ENCODE peak calls at places on chromosomes 16 and 17, in ten cellular contexts. D is body of pancreas; Q is CD4-positive, alpha-beta memory T cell; C is heart left ventricle; G is cardiac muscle cell; B is Caco-2; E is transverse colon; I is thoracic aorta; P is left lung; Y is uterus. V is an unnamed sample.
A peak's percentile ranks its signal among the peaks of the same experiment; 100 is the strongest.

GRCh38 chr17:29127840-29128239 is 52.4 kb downstream of the MYO18A start:
- DNase-seq in Y (no peak), C (no peak), P (no peak), E (no peak), D (no peak), I (no peak), B (no peak), G (no peak), Q (no peak), V (no peak)

GRCh38 chr16:67948015-67948414 is 4.1 kb upstream of the LCAT start:
- DNase-seq in P (no peak), D (no peak), E (no peak), B (no peak), Y (no peak), C (no peak), Q (no peak), I (no peak), G (no peak), V (peak; percentile 17)

GRCh38 chr17:5422505-5422904 is 2.5 kb downstream of the RPAIN start:
- DNase-seq in E (no peak), P (no peak), G (no peak), C (no peak), Y (no peak), D (no peak), Q (no peak), B (no peak), I (no peak), V (peak; percentile 85)

GRCh38 chr16:19410435-19411153 is 7.1 kb upstream of the TMC5 start:
- DNase-seq in B (peak; percentile 52), D (peak; percentile 46), E (peak; percentile 77), G (peak; percentile 64), P (peak; percentile 37), Y (no peak), Q (no peak), C (peak; percentile 26), I (no peak), V (peak; percentile 53)

GRCh38 chr16:47198180-47198575 is 54.4 kb upstream of the NETO2 start:
- DNase-seq in E (no peak), Y (no peak), B (no peak), P (no peak), I (no peak), Q (no peak), C (no peak), D (no peak), G (no peak), V (peak; percentile 8)

GRCh38 chr16:17414421-17414820 is 56.3 kb downstream of the XYLT1 start:
- DNase-seq in P (no peak), Q (no peak), C (no peak), I (no peak), B (no peak), D (no peak), Y (no peak), E (peak; percentile 14), G (no peak), V (no peak)

GRCh38 chr16:30997000-30997886 is 12.2 kb downstream of the HSD3B7 start:
- DNase-seq in I (peak; percentile 45), C (peak; percentile 85), Q (peak; percentile 65), D (peak; percentile 83), P (peak; percentile 87), Y (peak; percentile 89), B (peak; percentile 76), G (peak; percentile 68), E (peak; percentile 87), V (peak; percentile 68)

GRCh38 chr16:24771132-24771778 is 41.8 kb downstream of the TNRC6A start:
- DNase-seq in B (no peak), P (no peak), D (no peak), I (no peak), Y (no peak), E (no peak), C (no peak), Q (no peak), G (no peak), V (peak; percentile 20)

GRCh38 chr17:57852041-57852954 is 2.5 kb upstream of the MRPS23 start:
- DNase-seq in B (no peak), G (peak; percentile 39), C (no peak), D (no peak), Y (no peak), E (no peak), P (no peak), Q (no peak), I (no peak), V (no peak)

GRCh38 chr17:50961282-50962220 is 95.4 kb upstream of the TOB1 start:
- DNase-seq in Q (no peak), G (no peak), P (no peak), Y (no peak), C (no peak), B (peak; percentile 46), E (no peak), D (no peak), I (no peak), V (no peak)

GRCh38 chr17:47287639-47288038 is 34.0 kb downstream of the ITGB3 start:
- DNase-seq in E (no peak), P (no peak), I (no peak), C (no peak), Y (no peak), Q (no peak), B (no peak), G (no peak), D (no peak), V (no peak)

GRCh38 chr17:61809816-61810392 is 53.4 kb downstream of the BRIP1 start:
- DNase-seq in D (no peak), I (no peak), G (no peak), Q (no peak), B (no peak), P (no peak), Y (no peak), C (no peak), E (no peak), V (peak; percentile 73)

GRCh38 chr17:17354560-17355357 is 51.6 kb downstream of the NT5M start:
- DNase-seq in E (peak; percentile 68), B (peak; percentile 83), C (peak; percentile 64), G (peak; percentile 85), Y (peak; percentile 64), P (peak; percentile 66), Q (peak; percentile 71), I (peak; percentile 19), D (peak; percentile 71), V (peak; percentile 86)

GRCh38 chr17:82230627-82231311 is 1.9 kb downstream of the SLC16A3 start:
- DNase-seq in B (no peak), D (peak; percentile 72), I (no peak), E (peak; percentile 92), G (peak; percentile 88), Y (peak; percentile 82), P (peak; percentile 91), C (peak; percentile 91), Q (peak; percentile 42), V (peak; percentile 85)

GRCh38 chr16:81601601-81602251 is 157.1 kb downstream of the CMIP start:
- DNase-seq in Y (no peak), I (no peak), Q (no peak), G (no peak), E (no peak), B (no peak), D (no peak), P (no peak), C (no peak), V (peak; percentile 35)

GRCh38 chr16:6105115-6105514 is 1007.5 kb upstream of the EEF2KMT start:
- DNase-seq in B (no peak), Y (no peak), C (no peak), I (no peak), P (no peak), G (no peak), E (no peak), Q (no peak), D (no peak), V (no peak)

GRCh38 chr16:15864939-15865338 is 8.1 kb upstream of the MYH11 start:
- DNase-seq in C (no peak), E (no peak), Q (no peak), P (no peak), D (no peak), B (no peak), I (no peak), G (no peak), Y (no peak), V (no peak)

GRCh38 chr16:69199382-69199781 is 12.4 kb downstream of the SNTB2 start:
- DNase-seq in I (no peak), G (no peak), E (no peak), Y (peak; percentile 89), Q (no peak), D (no peak), C (no peak), B (no peak), P (peak; percentile 45), V (peak; percentile 64)

GRCh38 chr17:22694362-22695227 is 1002.3 kb downstream of the KCNJ18 start:
- DNase-seq in B (no peak), Q (no peak), C (no peak), G (no peak), E (no peak), P (no peak), I (no peak), D (no peak), Y (no peak), V (no peak)

GRCh38 chr16:85615852-85616607 is 2.9 kb downstream of the GSE1 start:
- DNase-seq in P (peak; percentile 87), C (peak; percentile 77), Q (peak; percentile 74), I (no peak), G (peak; percentile 87), D (peak; percentile 84), B (peak; percentile 71), Y (peak; percentile 62), E (peak; percentile 83), V (peak; percentile 70)
- H3K4me3 ChIP-seq in P (peak overlapping the region; percentile 63), C (peak overlapping the region; percentile 69), Q (no peak overlapping the region), I (peak overlapping the region; percentile 35), G (no peak overlapping the region), D (no peak overlapping the region), B (no peak overlapping the region), Y (no peak overlapping the region), E (peak overlapping the region; percentile 62), V (peak overlapping the region; percentile 87)

GRCh38 chr17:19387921-19388521 is 1.0 kb upstream of the MFAP4 start:
- DNase-seq in Q (no peak), P (peak; percentile 31), C (no peak), D (peak; percentile 26), G (no peak), B (no peak), E (no peak), Y (no peak), I (no peak), V (peak; percentile 39)
- H3K4me1 ChIP-seq in Q (no peaks in the 10 kb centered on the region), P (peaks cover 62% of the 10 kb centered on the region), C (peaks cover 67% of the 10 kb centered on the region), D (no peaks in the 10 kb centered on the region), G (peaks cover 22% of the 10 kb centered on the region), B (peaks cover 16% of the 10 kb centered on the region), E (peaks cover 44% of the 10 kb centered on the region), Y (peaks cover 30% of the 10 kb centered on the region), I (peaks cover 63% of the 10 kb centered on the region), V (peaks cover 13% of the 10 kb centered on the region)

GRCh38 chr16:10617662-10618420 is 37.4 kb upstream of the EMP2 start:
- DNase-seq in I (no peak), Y (no peak), E (no peak), P (no peak), D (no peak), B (no peak), Q (no peak), C (no peak), G (no peak), V (no peak)
- H3K4me3 ChIP-seq in I (no peak overlapping the region), Y (no peak overlapping the region), E (no peak overlapping the region), P (no peak overlapping the region), D (no peak overlapping the region), B (no peak overlapping the region), Q (no peak overlapping the region), C (no peak overlapping the region), G (no peak overlapping the region), V (no peak overlapping the region)

DNA sequence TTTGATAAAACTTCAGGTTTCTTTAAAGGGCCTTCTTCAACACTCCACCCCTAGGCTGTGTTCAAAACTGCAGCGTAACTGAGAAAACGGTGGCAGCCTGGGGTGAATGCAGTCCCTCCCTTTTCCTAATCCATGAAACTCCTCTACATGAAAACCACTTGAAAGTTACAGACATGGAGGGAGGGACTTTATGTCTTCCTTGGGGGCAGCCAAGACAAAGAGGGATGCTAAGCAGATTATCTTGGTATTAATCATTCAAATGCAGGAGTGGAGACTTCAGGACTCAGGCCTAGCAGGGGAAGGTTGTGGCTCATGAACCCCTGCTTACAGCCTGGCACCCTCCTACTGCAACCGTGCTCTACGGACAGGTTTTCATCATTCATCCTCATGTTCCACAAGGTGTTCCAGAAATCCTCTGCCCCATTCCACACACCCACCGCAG is 46.8 kb downstream of the RNF112 start:
- DNase-seq in Y (no peak), I (no peak), G (no peak), C (no peak), Q (no peak), E (no peak), B (no peak), P (no peak), D (no peak), V (no peak)
- H3K4me1 ChIP-seq in Y (no peaks in the 10 kb centered on the region), I (no peaks in the 10 kb centered on the region), G (peaks cover 7% of the 10 kb centered on the region), C (peaks cover 24% of the 10 kb centered on the region), Q (peaks cover 22% of the 10 kb centered on the region), E (peaks cover 4% of the 10 kb centered on the region), B (no peaks in the 10 kb centered on the region), P (no peaks in the 10 kb centered on the region), D (no peaks in the 10 kb centered on the region), V (no peaks in the 10 kb centered on the region)

V was measured in PC-3.